ENCODE peak calls at places on chromosomes 1 and 21, in nine cellular contexts. J is NCI-H2081; K is stimulated activated naive CD4-positive, alpha-beta T cell; S is central memory CD4-positive, alpha-beta T cell; V is NCI-H510A; R is OCI-LY7; X is activated naive CD8-positive, alpha-beta T cell treated with anti-CD3 and anti-CD28 coated beads, Interleukin-2, amount 50 U/mL, for 24 hours; F is CD8-positive, alpha-beta memory T cell; M is stimulated activated CD8-positive, alpha-beta memory T cell treated with anti-CD3 and anti-CD28 coated beads, Interleukin-4, amount 100 ng/mL, for 48 hours. N is an unnamed sample.

GRCh38 chr1:64623750-64624445 is 121.0 kb upstream of the RAVER2 start:
- DNase-seq in K (no peak), V (no peak), F (no peak), S (no peak), X (peak), J (no peak), M (peak), R (no peak), N (no peak)

GRCh38 chr1:240599830-240600229 is 12.1 kb downstream of the GREM2 start:
- DNase-seq in S (no peak), X (no peak), M (no peak), J (no peak), V (no peak), F (no peak), R (no peak), K (no peak), N (no peak)

GRCh38 chr1:30950053-30950452 is 41.5 kb upstream of the SDC3 start:
- DNase-seq in M (no peak), K (no peak), X (no peak), V (no peak), S (no peak), J (no peak), R (no peak), F (no peak), N (no peak)

GRCh38 chr21:44702111-44702972 is 5.4 kb downstream of the KRTAP10-12 start:
- DNase-seq in F (no peak), R (no peak), M (peak), K (no peak), J (no peak), V (no peak), X (no peak), S (no peak), N (no peak)

GRCh38 chr1:28280961-28281360 is 21.6 kb downstream of the SESN2 start:
- DNase-seq in M (no peak), K (no peak), V (no peak), R (no peak), F (no peak), S (no peak), J (no peak), X (no peak), N (no peak)

GRCh38 chr1:155139895-155140629 is at the start of gene DPM3:
- DNase-seq in M (peak), S (peak), V (peak), F (peak), K (peak), R (peak), J (peak), X (peak), N (peak)

GRCh38 chr1:19435181-19435580 is 50.2 kb downstream of the CAPZB start:
- DNase-seq in R (no peak), J (no peak), K (no peak), S (no peak), V (no peak), M (no peak), F (no peak), X (no peak), N (no peak)

GRCh38 chr1:40575336-40575735 is 43.9 kb downstream of the ZNF684 start:
- DNase-seq in J (no peak), V (no peak), S (no peak), M (no peak), R (no peak), K (no peak), X (no peak), F (no peak), N (no peak)

GRCh38 chr1:168179411-168180147 is 817 bp downstream of the TIPRL start:
- DNase-seq in S (no peak), K (no peak), V (no peak), M (peak), J (peak), F (no peak), R (peak), X (peak), N (peak)

GRCh38 chr1:159015440-159015909 is 5.8 kb downstream of the IFI16 start:
- DNase-seq in K (no peak), F (peak), S (peak), M (peak), R (peak), X (peak), J (no peak), V (no peak), N (peak)

GRCh38 chr1:96643519-96643918 is 78.1 kb upstream of the PTBP2 start:
- DNase-seq in F (no peak), R (no peak), K (no peak), V (no peak), M (no peak), S (no peak), J (no peak), X (no peak), N (no peak)

GRCh38 chr1:31669786-31670582 is 25.3 kb upstream of the PEF1 start:
- DNase-seq in M (peak), X (peak), K (peak), J (peak), F (peak), S (peak), V (peak), R (peak), N (no peak)

GRCh38 chr1:246091477-246091876 is 415.6 kb downstream of the SMYD3 start:
- DNase-seq in V (no peak), K (no peak), J (no peak), S (no peak), X (no peak), M (no peak), F (no peak), R (no peak), N (no peak)

GRCh38 chr1:10635992-10636391 is 160.5 kb downstream of the CASZ1 start:
- DNase-seq in K (no peak), V (no peak), X (no peak), F (no peak), J (no peak), M (no peak), R (no peak), S (no peak), N (no peak)

GRCh38 chr1:108732398-108732797 is 14.1 kb upstream of the STXBP3 start:
- DNase-seq in M (no peak), F (no peak), S (no peak), X (no peak), J (no peak), V (no peak), R (no peak), K (no peak), N (no peak)

GRCh38 chr1:89633745-89634625 is 1.1 kb downstream of the LRRC8C start:
- DNase-seq in J (no peak), R (peak), M (peak), K (peak), F (peak), V (peak), S (peak), X (peak), N (no peak)

GRCh38 chr1:56360021-56360420 is 219.3 kb downstream of the PLPP3 start:
- DNase-seq in X (no peak), S (no peak), V (no peak), J (no peak), M (no peak), K (no peak), F (no peak), R (no peak), N (no peak)

GRCh38 chr1:161718559-161719324 is 2.6 kb upstream of the FCRLB start:
- DNase-seq in V (no peak), S (no peak), F (no peak), X (no peak), J (no peak), M (no peak), K (no peak), R (peak), N (no peak)

GRCh38 chr21:15820857-15821256 is 91.1 kb downstream of the USP25 start:
- DNase-seq in V (no peak), R (no peak), S (no peak), F (no peak), X (no peak), K (no peak), J (no peak), M (no peak), N (no peak)

GRCh38 chr1:207619833-207620572 is 24.9 kb upstream of the CR1L start:
- DNase-seq in K (no peak), J (peak), X (peak), F (peak), R (peak), M (no peak), V (peak), S (peak), N (no peak)

GRCh38 chr1:200699871-200700270 is 30.2 kb upstream of the DDX59 start:
- DNase-seq in F (no peak), R (peak), M (no peak), K (no peak), V (no peak), J (no peak), S (no peak), X (no peak), N (no peak)

GRCh38 chr1:197911857-197912696 is 5.1 kb upstream of the LHX9 start:
- DNase-seq in S (no peak), X (no peak), F (no peak), J (no peak), M (no peak), V (peak), R (no peak), K (no peak), N (no peak)

GRCh38 chr1:109188776-109189175 is 24.9 kb upstream of the SARS1 start:
- DNase-seq in X (no peak), V (no peak), M (no peak), R (no peak), F (no peak), J (no peak), S (no peak), K (no peak), N (no peak)

GRCh38 chr1:99704356-99704816 is 58.5 kb downstream of the PALMD start:
- DNase-seq in J (no peak), K (no peak), X (no peak), V (no peak), F (no peak), M (no peak), S (no peak), R (no peak), N (no peak)

GRCh38 chr21:33643658-33644311 is 1.5 kb downstream of the ITSN1 start:
- DNase-seq in F (no peak), K (no peak), J (no peak), R (no peak), X (no peak), V (no peak), S (no peak), M (no peak), N (no peak)

GRCh38 chr1:167819849-167820683 is 93.9 kb downstream of the ADCY10 start:
- DNase-seq in K (no peak), J (no peak), F (no peak), R (no peak), S (no peak), M (peak), X (peak), V (no peak), N (no peak)

GRCh38 chr21:26795866-26796329 is 49.3 kb downstream of the ADAMTS1 start:
- DNase-seq in V (no peak), M (no peak), X (no peak), S (no peak), R (no peak), J (peak), K (no peak), F (no peak), N (no peak)